ENCODE peak calls at places on chromosomes 11 and 22, in five cellular contexts. S, O, R, J and T are unnamed samples.

GRCh38 chr11:79488286-79488685 is 47.5 kb upstream of the TENM4 start:
- DNase-seq in S (no peak), O (no peak), R (no peak), J (no peak), T (no peak)

GRCh38 chr11:36738292-36738861 is 140.3 kb upstream of the RAG2 start:
- DNase-seq in S (no peak), O (no peak), R (no peak), J (no peak), T (no peak)

GRCh38 chr22:19448076-19448607 is 631 bp upstream of the C22orf39 start:
- DNase-seq in S (peak), O (peak), R (no peak), J (peak), T (peak)

GRCh38 chr11:10122337-10123197 is 171.5 kb downstream of the SBF2 start:
- DNase-seq in S (peak), O (no peak), R (no peak), J (no peak), T (no peak)

GRCh38 chr11:64747961-64748715 is 4.2 kb upstream of the RASGRP2 start:
- DNase-seq in S (no peak), O (no peak), R (no peak), J (no peak), T (no peak)

GRCh38 chr11:44955019-44955738 is 4.5 kb upstream of the TP53I11 start:
- DNase-seq in S (no peak), O (peak), R (no peak), J (no peak), T (peak)

GRCh38 chr11:121591405-121592033 is 138.8 kb upstream of the SORL1-AS1 start:
- DNase-seq in S (peak), O (peak), R (peak), J (peak), T (no peak)

GRCh38 chr11:118933486-118933885 is 7.8 kb upstream of the BCL9L start:
- DNase-seq in S (no peak), O (no peak), R (no peak), J (no peak), T (no peak)

GRCh38 chr22:40241200-40241763 is 63.6 kb downstream of the TNRC6B start:
- DNase-seq in S (no peak), O (no peak), R (peak), J (no peak), T (no peak)

GRCh38 chr11:66868082-66868725 is 11.3 kb downstream of the LRFN4 start:
- DNase-seq in S (no peak), O (no peak), R (no peak), J (no peak), T (no peak)

GRCh38 chr11:122505304-122506006 is 150.1 kb upstream of the UBASH3B start:
- DNase-seq in S (peak), O (peak), R (peak), J (peak), T (peak)

GRCh38 chr11:8103909-8104308 is 22.9 kb downstream of the TUB start:
- DNase-seq in S (no peak), O (no peak), R (no peak), J (no peak), T (no peak)

GRCh38 chr11:12629601-12630313 is 44.5 kb upstream of the TEAD1 start:
- DNase-seq in S (no peak), O (no peak), R (no peak), J (no peak), T (no peak)

GRCh38 chr11:116276051-116277044 is 496.4 kb downstream of the BUD13 start:
- DNase-seq in S (peak), O (peak), R (peak), J (peak), T (peak)

GRCh38 chr11:34274712-34275398 is 83.0 kb downstream of the ABTB2 start:
- DNase-seq in S (no peak), O (peak), R (no peak), J (no peak), T (peak)

GRCh38 chr11:27353593-27354358 is 9.2 kb downstream of the CCDC34 start:
- DNase-seq in S (no peak), O (no peak), R (no peak), J (no peak), T (no peak)

GRCh38 chr11:10072841-10073240 is 221.2 kb downstream of the SBF2 start:
- DNase-seq in S (no peak), O (no peak), R (no peak), J (no peak), T (no peak)

GRCh38 chr11:70517996-70518907 is 119.9 kb downstream of the CTTN start:
- DNase-seq in S (no peak), O (no peak), R (no peak), J (no peak), T (no peak)

GRCh38 chr11:93528252-93528651 is 14.9 kb downstream of the SMCO4 start:
- DNase-seq in S (no peak), O (no peak), R (no peak), J (no peak), T (no peak)

GRCh38 chr11:75577198-75577597 is 15.1 kb downstream of the SERPINH1 start:
- DNase-seq in S (peak), O (peak), R (peak), J (peak), T (peak)

GRCh38 chr22:48100685-48101417 is 1338.4 kb downstream of the TBC1D22A start:
- DNase-seq in S (no peak), O (no peak), R (no peak), J (no peak), T (no peak)

GRCh38 chr22:38649841-38650522 is 6.2 kb downstream of the FAM227A start:
- DNase-seq in S (no peak), O (no peak), R (no peak), J (no peak), T (no peak)

GRCh38 chr11:32884770-32885384 is 7.7 kb upstream of the QSER1 start:
- DNase-seq in S (no peak), O (no peak), R (no peak), J (peak), T (no peak)

GRCh38 chr11:115959098-115959497 is 454.9 kb upstream of the CADM1 start:
- DNase-seq in S (no peak), O (no peak), R (no peak), J (no peak), T (no peak)

GRCh38 chr11:65786786-65787636 is at the start of gene OVOL1:
- DNase-seq in S (peak), O (peak), R (no peak), J (no peak), T (peak)

GRCh38 chr22:33746501-33746928 is 173.8 kb downstream of the LARGE1 start:
- DNase-seq in S (no peak), O (peak), R (no peak), J (no peak), T (no peak)

GRCh38 chr22:37062657-37063381 is 11.3 kb downstream of the KCTD17 start:
- DNase-seq in S (no peak), O (no peak), R (no peak), J (no peak), T (no peak)

GRCh38 chr22:43777204-43777671 is 34.9 kb downstream of the EFCAB6 start:
- DNase-seq in S (no peak), O (no peak), R (no peak), J (no peak), T (no peak)

GRCh38 chr22:45930324-45930723 is 46.6 kb downstream of the WNT7B start:
- DNase-seq in S (no peak), O (no peak), R (no peak), J (no peak), T (no peak)

GRCh38 chr11:64456509-64457320 is 97.8 kb downstream of the RPS6KA4 start:
- DNase-seq in S (no peak), O (no peak), R (no peak), J (no peak), T (no peak)

GRCh38 chr22:47352920-47353700 is 590.7 kb downstream of the TBC1D22A start:
- DNase-seq in S (no peak), O (no peak), R (no peak), J (no peak), T (peak)

GRCh38 chr11:77636738-77637344 is 753 bp downstream of the CLNS1A start:
- DNase-seq in S (peak), O (no peak), R (no peak), J (no peak), T (no peak)